ENCODE peak calls at places on chromosomes 11 and 22, in six cellular contexts. R is neuronal stem cell, E is IMR-90, V is trophoblast cell, C is H1, N is mesenchymal stem cell. J is an unnamed sample.

GRCh38 chr11:47359586-47359985 is 7.1 kb upstream of the MYBPC3 start:
- DNase-seq in N (no peak), E (no peak), C (no peak), R (no peak), V (no peak), J (no peak)

GRCh38 chr22:35337932-35338331 is 38.2 kb downstream of the TOM1 start:
- DNase-seq in V (no peak), E (no peak), R (no peak), N (no peak), C (no peak), J (peak; percentile 48)

GRCh38 chr11:112631333-112631732 is 329.9 kb upstream of the NCAM1 start:
- DNase-seq in V (no peak), R (no peak), N (no peak), C (no peak), E (no peak), J (no peak)

GRCh38 chr11:26276798-26277424 is 55.0 kb upstream of the ANO3 start:
- DNase-seq in V (peak; percentile 89), R (peak; percentile 75), N (peak; percentile 65), E (peak; percentile 71), C (peak; percentile 54), J (peak; percentile 72)

GRCh38 chr11:78921517-78921916 is 346.9 kb upstream of the NARS2 start:
- DNase-seq in R (no peak), V (no peak), N (no peak), E (no peak), C (no peak), J (no peak)

GRCh38 chr11:115111066-115111465 is 393.1 kb downstream of the CADM1 start:
- DNase-seq in V (peak; percentile 70), C (no peak), R (no peak), N (no peak), E (no peak), J (no peak)

GRCh38 chr11:16779436-16779835 is 41.0 kb downstream of the C11orf58 start:
- DNase-seq in E (no peak), R (no peak), V (no peak), N (no peak), C (no peak), J (peak; percentile 69)

GRCh38 chr11:61637287-61637686 is 42.9 kb upstream of the DAGLA start:
- DNase-seq in N (no peak), V (no peak), C (no peak), E (no peak), R (no peak), J (no peak)

GRCh38 chr11:44725016-44725651 is 1.6 kb upstream of the TSPAN18 start:
- DNase-seq in C (no peak), N (peak; percentile 62), R (no peak), E (no peak), V (no peak), J (no peak)

GRCh38 chr11:46009647-46010046 is 87.2 kb downstream of the LARGE2 start:
- DNase-seq in R (no peak), E (no peak), N (no peak), V (peak; percentile 70), C (no peak), J (no peak)

GRCh38 chr11:117907276-117908110 is 21.7 kb downstream of the TMPRSS13 start:
- DNase-seq in E (peak; percentile 81), R (peak; percentile 70), V (peak; percentile 87), C (peak; percentile 64), N (peak; percentile 98), J (peak; percentile 95)

GRCh38 chr11:102589047-102589459 is 36.1 kb downstream of the MMP20 start:
- DNase-seq in C (no peak), R (no peak), E (no peak), V (no peak), N (no peak), J (no peak)

GRCh38 chr11:11251394-11251970 is 101.6 kb downstream of the CSNK2A3 start:
- DNase-seq in V (no peak), C (no peak), N (no peak), R (no peak), E (no peak), J (no peak)

GRCh38 chr11:69646493-69647201 is 5.7 kb downstream of the CCND1 start:
- DNase-seq in C (no peak), R (no peak), V (no peak), N (no peak), E (no peak), J (peak; percentile 28)

GRCh38 chr11:12677131-12677530 is 2.9 kb downstream of the TEAD1 start:
- DNase-seq in V (no peak), C (no peak), E (no peak), R (no peak), N (peak; percentile 53), J (no peak)

GRCh38 chr11:74255741-74256369 is 55.6 kb downstream of the P4HA3 start:
- DNase-seq in C (peak; percentile 17), E (peak; percentile 63), V (peak; percentile 75), R (peak; percentile 54), N (peak; percentile 59), J (peak; percentile 40)

GRCh38 chr11:62712413-62712812 is 4.9 kb downstream of the GNG3 start:
- DNase-seq in E (peak; percentile 41), N (no peak), R (no peak), C (no peak), V (no peak), J (no peak)

GRCh38 chr11:103898577-103899336 is 137.7 kb upstream of the DDI1 start:
- DNase-seq in C (no peak), R (no peak), E (no peak), V (no peak), N (no peak), J (no peak)

GRCh38 chr11:103904324-103904667 is 132.1 kb upstream of the DDI1 start:
- DNase-seq in C (no peak), E (no peak), N (no peak), R (no peak), V (no peak), J (no peak)

GRCh38 chr11:103903621-103904323 is 132.7 kb upstream of the DDI1 start:
- DNase-seq in N (no peak), C (no peak), R (no peak), E (no peak), V (no peak), J (no peak)

GRCh38 chr11:103903005-103903404 is 133.4 kb upstream of the DDI1 start:
- DNase-seq in C (no peak), E (no peak), R (no peak), N (no peak), V (no peak), J (no peak)

DNA sequence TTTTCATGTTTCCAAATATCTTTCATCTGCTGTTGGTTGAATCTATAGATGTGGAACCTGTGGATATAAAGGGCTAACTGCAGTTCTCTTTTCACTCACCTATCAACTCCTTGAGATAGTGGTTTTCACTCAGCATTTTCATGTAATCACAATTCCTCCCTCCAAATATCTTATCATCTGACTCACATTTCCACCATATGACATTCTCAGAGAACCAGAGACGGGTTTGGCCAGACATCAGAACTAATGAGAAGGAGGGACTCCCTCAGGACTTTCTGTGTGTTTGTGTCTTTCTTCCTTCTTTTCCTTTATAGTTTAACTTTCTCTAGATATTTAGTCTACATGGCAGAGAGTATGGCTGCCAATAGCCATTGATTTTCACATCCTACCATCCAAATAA is 134.8 kb upstream of the DDI1 start:
- DNase-seq in C (no peak), R (no peak), E (peak; percentile 62), V (no peak), N (no peak), J (no peak)
- H3K4me1 ChIP-seq in C (no peaks in the 10 kb centered on the region), R (no peaks in the 10 kb centered on the region), E (peaks cover 5% of the 10 kb centered on the region), V (no peaks in the 10 kb centered on the region), N (no peaks in the 10 kb centered on the region), J (no peaks in the 10 kb centered on the region)

GRCh38 chr22:19717181-19717580 is 2.9 kb downstream of the SEPTIN5 start:
- DNase-seq in C (no peak), R (no peak), N (no peak), V (no peak), E (no peak), J (no peak)
- H3K14ac ChIP-seq in C (no peak overlapping the region), R (no peak overlapping the region), N (no peak overlapping the region), V (no peak overlapping the region), E (no peak overlapping the region), J (no peak overlapping the region)

GRCh38 chr22:39298194-39298987 is 21.0 kb downstream of the RPL3 start:
- DNase-seq in N (no peak), E (no peak), V (peak; percentile 69), C (no peak), R (no peak), J (no peak)

GRCh38 chr22:39296535-39296934 is 22.9 kb downstream of the RPL3 start:
- DNase-seq in N (no peak), R (no peak), V (no peak), C (no peak), E (no peak), J (no peak)

GRCh38 chr22:39296981-39297489 is 22.4 kb downstream of the RPL3 start:
- DNase-seq in E (no peak), V (no peak), N (no peak), C (no peak), R (no peak), J (no peak)

GRCh38 chr22:39299829-39300178 is 19.6 kb downstream of the RPL3 start:
- DNase-seq in N (peak; percentile 56), C (no peak), R (no peak), E (no peak), V (peak; percentile 58), J (no peak)

DNA sequence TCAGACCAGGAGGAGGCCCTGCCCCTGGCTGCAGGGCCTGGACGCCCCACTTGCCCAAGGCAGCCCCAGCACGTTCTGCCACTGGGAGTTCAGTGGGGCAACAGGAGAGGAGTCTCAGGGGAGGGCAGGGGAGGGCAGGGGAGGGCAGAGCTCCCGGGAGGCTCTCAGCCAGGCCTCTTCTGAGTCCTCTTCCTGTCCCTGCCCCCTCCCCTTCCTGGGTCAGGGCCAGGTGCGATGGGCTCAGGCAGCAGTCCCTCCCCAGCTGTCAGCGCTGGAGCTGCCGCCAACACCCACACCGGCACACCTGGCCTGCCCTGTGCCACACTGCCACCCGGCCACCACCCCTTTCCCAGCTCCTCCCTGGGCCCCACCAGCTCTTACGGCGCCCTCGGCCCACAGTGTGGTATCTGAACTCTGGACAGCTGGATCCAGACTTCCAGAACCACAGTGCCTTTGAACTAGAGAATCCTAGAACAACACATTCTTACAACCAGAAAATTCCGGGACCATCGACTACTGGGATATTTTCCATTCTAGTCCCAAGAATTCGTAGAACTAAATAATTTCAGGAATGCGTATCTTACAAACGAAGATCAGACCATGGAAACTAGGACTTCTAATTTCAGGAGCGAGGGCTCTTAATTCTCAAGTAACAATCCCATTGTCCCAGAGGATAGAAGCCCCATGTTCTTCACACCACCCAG is 21.8 kb downstream of the RPL3 start:
- DNase-seq in V (peak; percentile 66), N (peak; percentile 26), E (no peak), R (no peak), C (no peak), J (no peak)
- H3K4me1 ChIP-seq in V (peaks cover 64% of the 10 kb centered on the region), N (peaks cover 50% of the 10 kb centered on the region), E (peaks cover 15% of the 10 kb centered on the region), R (peaks cover 21% of the 10 kb centered on the region), C (peaks cover 10% of the 10 kb centered on the region), J (no peaks in the 10 kb centered on the region)

GRCh38 chr22:30893434-30894370 is 74.9 kb downstream of the MORC2 start:
- DNase-seq in N (no peak), C (no peak), R (no peak), E (no peak), V (no peak), J (no peak)

GRCh38 chr22:30892286-30892685 is 76.3 kb downstream of the MORC2 start:
- DNase-seq in V (no peak), C (no peak), R (no peak), N (no peak), E (no peak), J (no peak)

GRCh38 chr22:30891443-30891755 is 77.2 kb downstream of the MORC2 start:
- DNase-seq in N (no peak), V (no peak), R (no peak), E (no peak), C (no peak), J (no peak)

GRCh38 chr22:30891781-30892180 is 76.8 kb downstream of the MORC2 start:
- DNase-seq in E (no peak), N (no peak), V (no peak), C (no peak), R (no peak), J (no peak)

GRCh38 chr22:30892731-30893221 is 75.8 kb downstream of the MORC2 start:
- DNase-seq in N (no peak), V (no peak), E (no peak), C (no peak), R (no peak), J (no peak)
- H3K14ac ChIP-seq in N (no peak overlapping the region), V (no peak overlapping the region), E (no peak overlapping the region), C (no peak overlapping the region), R (peak overlapping the region; percentile 9), J (no peak overlapping the region)

J was measured in H9.